ENCODE peak calls at places on chromosomes 7 and 10, in four cellular contexts. One of them, this sample, is unnamed. For H3K4me1 and H3K9me3, the result is how much of the 10 kb centered on the place peaks cover.

GRCh38 chr10:308572-309085 is 173.4 kb downstream of the ZMYND11 start:
- DNase-seq in adrenal gland: no peak
- DNase-seq in mesenchymal stem cell: no peak
- DNase-seq in mammary epithelial cell: no peak
- DNase-seq in this sample: peak

GRCh38 chr10:48461623-48462481 is 143.0 kb downstream of the ARHGAP22 start:
- DNase-seq in mammary epithelial cell: no peak
- DNase-seq in mesenchymal stem cell: no peak
- DNase-seq in adrenal gland: no peak
- DNase-seq in this sample: no peak

GRCh38 chr7:29555061-29555460 is 8.6 kb upstream of the PRR15 start:
- DNase-seq in mesenchymal stem cell: no peak
- DNase-seq in adrenal gland: no peak
- DNase-seq in mammary epithelial cell: no peak
- DNase-seq in this sample: no peak

GRCh38 chr10:126012485-126012884 is 116.1 kb downstream of the FANK1 start:
- DNase-seq in adrenal gland: no peak
- DNase-seq in mammary epithelial cell: peak
- DNase-seq in mesenchymal stem cell: peak
- DNase-seq in this sample: no peak

GRCh38 chr7:108135446-108136190 is 5.5 kb upstream of the LAMB4 start:
- DNase-seq in adrenal gland: no peak
- DNase-seq in mesenchymal stem cell: no peak
- DNase-seq in mammary epithelial cell: no peak
- DNase-seq in this sample: no peak

GRCh38 chr10:43251664-43252165 is 15.2 kb downstream of the RASGEF1A start:
- DNase-seq in mammary epithelial cell: no peak
- DNase-seq in mesenchymal stem cell: no peak
- DNase-seq in adrenal gland: no peak
- DNase-seq in this sample: no peak

GRCh38 chr10:87636313-87636915 is 23.3 kb upstream of the PAPSS2 start:
- DNase-seq in adrenal gland: no peak
- DNase-seq in mammary epithelial cell: no peak
- DNase-seq in mesenchymal stem cell: no peak
- DNase-seq in this sample: no peak

GRCh38 chr7:39153647-39154046 is 175.9 kb downstream of the POU6F2 start:
- DNase-seq in mammary epithelial cell: no peak
- DNase-seq in adrenal gland: no peak
- DNase-seq in mesenchymal stem cell: no peak
- DNase-seq in this sample: no peak

GRCh38 chr7:28623105-28623730 is 210.9 kb downstream of the CREB5 start:
- DNase-seq in mammary epithelial cell: no peak
- DNase-seq in adrenal gland: no peak
- DNase-seq in mesenchymal stem cell: peak
- DNase-seq in this sample: no peak

GRCh38 chr10:47424231-47424630 is 40.1 kb upstream of the ZNF488 start:
- DNase-seq in adrenal gland: no peak
- DNase-seq in mammary epithelial cell: no peak
- DNase-seq in mesenchymal stem cell: no peak
- DNase-seq in this sample: no peak

GRCh38 chr7:157211710-157212109 is 73.0 kb downstream of the UBE3C start:
- DNase-seq in mesenchymal stem cell: peak
- DNase-seq in adrenal gland: peak
- DNase-seq in mammary epithelial cell: peak
- DNase-seq in this sample: no peak

GRCh38 chr7:115088938-115089337 is 167.0 kb downstream of the MDFIC start:
- DNase-seq in adrenal gland: no peak
- DNase-seq in mammary epithelial cell: no peak
- DNase-seq in mesenchymal stem cell: no peak
- DNase-seq in this sample: no peak

GRCh38 chr7:64951250-64951848 is 39.5 kb downstream of the ZNF117 start:
- DNase-seq in mesenchymal stem cell: peak
- DNase-seq in mammary epithelial cell: peak
- DNase-seq in adrenal gland: no peak
- DNase-seq in this sample: no peak

GRCh38 chr7:46191776-46192175 is 270.7 kb upstream of the IGFBP3 start:
- DNase-seq in mammary epithelial cell: peak
- DNase-seq in mesenchymal stem cell: peak
- DNase-seq in adrenal gland: no peak
- DNase-seq in this sample: no peak

GRCh38 chr7:23907012-23907411 is 197.0 kb downstream of the STK31 start:
- DNase-seq in mammary epithelial cell: peak
- DNase-seq in mesenchymal stem cell: no peak
- DNase-seq in adrenal gland: no peak
- DNase-seq in this sample: no peak

GRCh38 chr10:103470755-103471653 is 8.0 kb downstream of the CALHM3 start:
- DNase-seq in mesenchymal stem cell: no peak
- DNase-seq in mammary epithelial cell: no peak
- DNase-seq in adrenal gland: no peak
- DNase-seq in this sample: peak

GRCh38 chr7:91826377-91826776 is 54.1 kb downstream of the MTERF1 start:
- DNase-seq in adrenal gland: no peak
- DNase-seq in mesenchymal stem cell: no peak
- DNase-seq in mammary epithelial cell: peak
- DNase-seq in this sample: no peak

GRCh38 chr7:117808273-117808868 is 64.9 kb downstream of the CTTNBP2 start:
- DNase-seq in mammary epithelial cell: no peak
- DNase-seq in adrenal gland: no peak
- DNase-seq in mesenchymal stem cell: no peak
- DNase-seq in this sample: peak

GRCh38 chr10:520402-520787 is 169.1 kb downstream of the DIP2C start:
- DNase-seq in adrenal gland: no peak
- DNase-seq in mammary epithelial cell: peak
- DNase-seq in mesenchymal stem cell: no peak
- DNase-seq in this sample: no peak

GRCh38 chr7:137642467-137642866 is 204.3 kb downstream of the DGKI start:
- DNase-seq in mesenchymal stem cell: peak
- DNase-seq in adrenal gland: no peak
- DNase-seq in mammary epithelial cell: peak
- DNase-seq in this sample: no peak

GRCh38 chr7:127447326-127447945 is 54.9 kb upstream of the ZNF800 start:
- DNase-seq in mesenchymal stem cell: peak
- DNase-seq in adrenal gland: no peak
- DNase-seq in mammary epithelial cell: peak
- DNase-seq in this sample: no peak

GRCh38 chr7:47652591-47652990 is 70.7 kb upstream of the TNS3 start:
- DNase-seq in adrenal gland: no peak
- DNase-seq in mesenchymal stem cell: peak
- DNase-seq in mammary epithelial cell: peak
- DNase-seq in this sample: no peak

GRCh38 chr10:23742368-23742767 is 303.5 kb downstream of the OTUD1 start:
- DNase-seq in adrenal gland: no peak
- DNase-seq in mammary epithelial cell: no peak
- DNase-seq in mesenchymal stem cell: no peak
- DNase-seq in this sample: no peak

DNA sequence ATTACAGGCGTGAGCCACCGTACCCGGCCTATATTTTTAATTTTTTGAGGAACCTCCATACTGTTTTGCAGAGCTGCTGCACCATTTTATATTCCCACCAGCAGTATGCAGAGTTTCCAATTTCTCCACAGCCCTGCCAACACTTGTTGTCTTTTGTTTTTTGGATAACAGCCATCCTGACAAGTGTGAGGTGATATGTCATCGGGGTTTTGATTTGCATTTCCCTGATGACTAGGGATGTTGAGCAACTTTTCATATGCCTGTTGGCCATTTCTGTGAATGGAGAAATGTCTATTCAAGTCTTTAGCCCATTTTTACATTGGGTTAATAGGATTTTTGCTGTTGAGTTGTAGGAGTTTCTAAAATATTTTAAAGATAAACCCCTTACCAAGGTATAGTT is 22.2 kb downstream of the ENTPD7 start:
- DNase-seq in adrenal gland: no peak
- DNase-seq in mesenchymal stem cell: no peak
- DNase-seq in mammary epithelial cell: peak
- DNase-seq in this sample: no peak
- H3K27ac ChIP-seq in adrenal gland: no peak
- H3K27ac ChIP-seq in mesenchymal stem cell: peak
- H3K27ac ChIP-seq in mammary epithelial cell: peak
- H3K27ac ChIP-seq in this sample: no peak

GRCh38 chr10:95472304-95473088 is 88.7 kb downstream of the SORBS1 start:
- DNase-seq in mammary epithelial cell: no peak
- DNase-seq in mesenchymal stem cell: no peak
- DNase-seq in adrenal gland: no peak
- DNase-seq in this sample: no peak
- H3K4me1 ChIP-seq in mammary epithelial cell: under half
- H3K4me1 ChIP-seq in mesenchymal stem cell: under half
- H3K4me1 ChIP-seq in adrenal gland: under half
- H3K4me1 ChIP-seq in this sample: under half

GRCh38 chr7:86058649-86059048 is 585.1 kb upstream of the GRM3 start:
- DNase-seq in adrenal gland: no peak
- DNase-seq in mesenchymal stem cell: no peak
- DNase-seq in mammary epithelial cell: no peak
- DNase-seq in this sample: no peak
- H3K9me3 ChIP-seq in adrenal gland: under half
- H3K9me3 ChIP-seq in mesenchymal stem cell: under half
- H3K9me3 ChIP-seq in mammary epithelial cell: under half
- H3K9me3 ChIP-seq in this sample: under half

GRCh38 chr10:132010484-132010883 is 28.8 kb upstream of the BNIP3 start:
- DNase-seq in adrenal gland: no peak
- DNase-seq in mesenchymal stem cell: no peak
- DNase-seq in mammary epithelial cell: no peak
- DNase-seq in this sample: no peak
- H3K27ac ChIP-seq in adrenal gland: no peak
- H3K27ac ChIP-seq in mesenchymal stem cell: no peak
- H3K27ac ChIP-seq in mammary epithelial cell: no peak
- H3K27ac ChIP-seq in this sample: no peak

This sample was measured in right cardiac atrium.